ENCODE peak calls at places on chromosomes 5 and 9, in nine cellular contexts. P is stimulated activated CD4-positive, alpha-beta T cell treated with anti-CD3 and anti-CD28 coated beads, Interleukin-4, amount 100 ng/mL, for 24 hours; Z is skeletal muscle cell; G is nephron progenitor cell; X is H54; V is iPS-NIHi11; C is posterior cingulate gyrus; L is caudate nucleus; E is substantia nigra. T is an unnamed sample.

GRCh38 chr5:54663876-54664275 is 146.3 kb downstream of the SNX18 start:
- DNase-seq in V (no peak), X (no peak), Z (peak; percentile 90), E (peak; percentile 32), P (no peak), G (no peak), L (peak; percentile 62), C (peak; percentile 86), T (no peak)

GRCh38 chr5:56356876-56357160 is 123.7 kb upstream of the ANKRD55 start:
- DNase-seq in L (no peak), G (no peak), C (no peak), Z (no peak), P (no peak), V (no peak), X (no peak), E (no peak), T (no peak)

GRCh38 chr5:54785729-54786548 is 199.5 kb downstream of the ESM1 start:
- DNase-seq in E (peak; percentile 15), L (peak; percentile 18), V (no peak), Z (no peak), G (no peak), X (no peak), C (peak; percentile 89), P (no peak), T (peak; percentile 5)

GRCh38 chr5:32780508-32780919 is 69.4 kb downstream of the NPR3 start:
- DNase-seq in L (no peak), P (no peak), C (peak; percentile 56), G (no peak), X (no peak), V (no peak), Z (no peak), E (no peak), T (no peak)

GRCh38 chr5:8134609-8135008 is 265.7 kb downstream of the MTRR start:
- DNase-seq in C (no peak), P (no peak), Z (no peak), E (no peak), G (no peak), V (no peak), L (no peak), X (no peak), T (no peak)

GRCh38 chr5:104179057-104179456 is 616.5 kb upstream of the NUDT12 start:
- DNase-seq in C (peak; percentile 78), V (peak; percentile 64), Z (no peak), E (peak; percentile 3), L (peak; percentile 44), G (peak; percentile 3), P (no peak), X (peak; percentile 42), T (peak; percentile 11)

GRCh38 chr5:119255571-119256356 is 100.1 kb upstream of the TNFAIP8 start:
- DNase-seq in E (no peak), V (peak; percentile 28), G (no peak), X (no peak), P (no peak), Z (no peak), L (no peak), C (no peak), T (no peak)

GRCh38 chr5:35470866-35471265 is 146.8 kb upstream of the SPEF2 start:
- DNase-seq in Z (no peak), C (no peak), P (no peak), G (no peak), L (no peak), X (no peak), V (no peak), E (no peak), T (no peak)

GRCh38 chr5:29001666-29002065 is 1963.3 kb upstream of the CDH9 start:
- DNase-seq in P (no peak), E (no peak), C (no peak), V (peak; percentile 28), G (peak; percentile 2), Z (no peak), X (no peak), L (no peak), T (no peak)

GRCh38 chr9:134057751-134058701 is 9.8 kb downstream of the BRD3 start:
- DNase-seq in Z (no peak), V (peak; percentile 23), C (no peak), G (no peak), L (no peak), E (no peak), X (no peak), P (no peak), T (no peak)

GRCh38 chr5:14864181-14864812 is 7.3 kb downstream of the ANKH start:
- DNase-seq in Z (no peak), C (no peak), L (no peak), E (no peak), V (no peak), P (no peak), X (no peak), G (no peak), T (no peak)

GRCh38 chr9:117019242-117019641 is 332.1 kb downstream of the TRIM32 start:
- DNase-seq in L (no peak), X (no peak), C (no peak), E (no peak), G (no peak), P (no peak), V (no peak), Z (no peak), T (no peak)

GRCh38 chr5:58406394-58406793 is 53.5 kb downstream of the PLK2 start:
- DNase-seq in L (no peak), V (peak; percentile 14), Z (no peak), X (no peak), E (no peak), C (no peak), G (no peak), P (no peak), T (no peak)

GRCh38 chr5:127741412-127741811 is 38.2 kb downstream of the CCDC192 start:
- DNase-seq in Z (no peak), X (no peak), C (no peak), G (no peak), E (no peak), L (no peak), P (no peak), V (no peak), T (no peak)

GRCh38 chr5:3715048-3715447 is 119.4 kb downstream of the IRX1 start:
- DNase-seq in V (no peak), L (no peak), E (no peak), X (no peak), Z (no peak), C (no peak), P (no peak), G (peak; percentile 10), T (no peak)

GRCh38 chr9:34252670-34253459 is 74.0 kb downstream of the UBAP1 start:
- DNase-seq in P (peak; percentile 63), E (no peak), C (peak; percentile 94), L (peak; percentile 37), V (peak; percentile 91), X (peak; percentile 63), G (peak; percentile 82), Z (no peak), T (peak; percentile 54)

T was measured in amygdala.